ENCODE peak calls at places on chromosomes 11 and 22, in nine cellular contexts. One of them, this sample, is unnamed.
A peak's percentile ranks its signal among the peaks of the same experiment; 100 is the strongest.

GRCh38 chr11:26134481-26135355 is 197.2 kb upstream of the ANO3 start:
- DNase-seq in AML-193: no peak
- DNase-seq in fibroblast of pulmonary artery: peak; percentile 31
- DNase-seq in immature natural killer cell: no peak
- DNase-seq in NCI-H748 treated with DMSO at 0.1 percent for 48 hours: no peak
- DNase-seq in ovary: no peak
- DNase-seq in iris pigment epithelial cell: peak; percentile 25
- DNase-seq in ELF-1: peak; percentile 1
- DNase-seq in AG04450: no peak
- DNase-seq in this sample: no peak

GRCh38 chr11:57294225-57295131 is 30.3 kb downstream of the TNKS1BP1 start:
- DNase-seq in AML-193: no peak
- DNase-seq in fibroblast of pulmonary artery: peak; percentile 58
- DNase-seq in immature natural killer cell: no peak
- DNase-seq in NCI-H748 treated with DMSO at 0.1 percent for 48 hours: no peak
- DNase-seq in ovary: no peak
- DNase-seq in iris pigment epithelial cell: no peak
- DNase-seq in ELF-1: no peak
- DNase-seq in AG04450: no peak
- DNase-seq in this sample: no peak

GRCh38 chr11:62556102-62556871 is 9.7 kb upstream of the AHNAK start:
- DNase-seq in AML-193: peak; percentile 96
- DNase-seq in fibroblast of pulmonary artery: peak; percentile 94
- DNase-seq in immature natural killer cell: peak; percentile 88
- DNase-seq in NCI-H748 treated with DMSO at 0.1 percent for 48 hours: no peak
- DNase-seq in ovary: peak; percentile 88
- DNase-seq in iris pigment epithelial cell: peak; percentile 85
- DNase-seq in ELF-1: peak; percentile 86
- DNase-seq in AG04450: peak; percentile 86
- DNase-seq in this sample: peak; percentile 94

GRCh38 chr11:117171648-117172051 is 6.9 kb upstream of the SIDT2 start:
- DNase-seq in AML-193: no peak
- DNase-seq in fibroblast of pulmonary artery: peak; percentile 44
- DNase-seq in immature natural killer cell: no peak
- DNase-seq in NCI-H748 treated with DMSO at 0.1 percent for 48 hours: no peak
- DNase-seq in ovary: no peak
- DNase-seq in iris pigment epithelial cell: peak; percentile 69
- DNase-seq in ELF-1: peak; percentile 55
- DNase-seq in AG04450: no peak
- DNase-seq in this sample: no peak

GRCh38 chr22:45645526-45646414 is 25.9 kb upstream of the ATXN10 start:
- DNase-seq in AML-193: peak; percentile 31
- DNase-seq in fibroblast of pulmonary artery: peak; percentile 54
- DNase-seq in immature natural killer cell: peak; percentile 73
- DNase-seq in NCI-H748 treated with DMSO at 0.1 percent for 48 hours: peak; percentile 49
- DNase-seq in ovary: peak; percentile 71
- DNase-seq in iris pigment epithelial cell: peak; percentile 48
- DNase-seq in ELF-1: peak; percentile 86
- DNase-seq in AG04450: no peak
- DNase-seq in this sample: peak; percentile 62

GRCh38 chr11:131108780-131109179 is 192.5 kb upstream of the SNX19 start:
- DNase-seq in AML-193: no peak
- DNase-seq in fibroblast of pulmonary artery: peak; percentile 3
- DNase-seq in immature natural killer cell: no peak
- DNase-seq in NCI-H748 treated with DMSO at 0.1 percent for 48 hours: no peak
- DNase-seq in ovary: no peak
- DNase-seq in iris pigment epithelial cell: no peak
- DNase-seq in ELF-1: no peak
- DNase-seq in AG04450: peak; percentile 10
- DNase-seq in this sample: no peak

GRCh38 chr11:67299471-67300191 is 3.7 kb upstream of the SSH3 start:
- DNase-seq in AML-193: no peak
- DNase-seq in fibroblast of pulmonary artery: no peak
- DNase-seq in immature natural killer cell: no peak
- DNase-seq in NCI-H748 treated with DMSO at 0.1 percent for 48 hours: no peak
- DNase-seq in ovary: no peak
- DNase-seq in iris pigment epithelial cell: no peak
- DNase-seq in ELF-1: no peak
- DNase-seq in AG04450: no peak
- DNase-seq in this sample: no peak

GRCh38 chr11:7589861-7590260 is 76.1 kb downstream of the PPFIBP2 start:
- DNase-seq in AML-193: no peak
- DNase-seq in fibroblast of pulmonary artery: no peak
- DNase-seq in immature natural killer cell: no peak
- DNase-seq in NCI-H748 treated with DMSO at 0.1 percent for 48 hours: no peak
- DNase-seq in ovary: no peak
- DNase-seq in iris pigment epithelial cell: no peak
- DNase-seq in ELF-1: no peak
- DNase-seq in AG04450: no peak
- DNase-seq in this sample: no peak

GRCh38 chr11:16986434-16987204 is 27.6 kb downstream of the PLEKHA7 start:
- DNase-seq in AML-193: no peak
- DNase-seq in fibroblast of pulmonary artery: no peak
- DNase-seq in immature natural killer cell: peak; percentile 69
- DNase-seq in NCI-H748 treated with DMSO at 0.1 percent for 48 hours: no peak
- DNase-seq in ovary: peak; percentile 31
- DNase-seq in iris pigment epithelial cell: no peak
- DNase-seq in ELF-1: peak; percentile 37
- DNase-seq in AG04450: no peak
- DNase-seq in this sample: no peak

GRCh38 chr11:40797981-40798380 is 661.5 kb downstream of the LRRC4C start:
- DNase-seq in AML-193: no peak
- DNase-seq in fibroblast of pulmonary artery: no peak
- DNase-seq in immature natural killer cell: no peak
- DNase-seq in NCI-H748 treated with DMSO at 0.1 percent for 48 hours: no peak
- DNase-seq in ovary: no peak
- DNase-seq in iris pigment epithelial cell: peak; percentile 16
- DNase-seq in ELF-1: no peak
- DNase-seq in AG04450: no peak
- DNase-seq in this sample: no peak

GRCh38 chr11:9825315-9825714 is 161.4 kb downstream of the SWAP70 start:
- DNase-seq in AML-193: no peak
- DNase-seq in fibroblast of pulmonary artery: peak; percentile 10
- DNase-seq in immature natural killer cell: no peak
- DNase-seq in NCI-H748 treated with DMSO at 0.1 percent for 48 hours: no peak
- DNase-seq in ovary: no peak
- DNase-seq in iris pigment epithelial cell: peak; percentile 82
- DNase-seq in ELF-1: no peak
- DNase-seq in AG04450: no peak
- DNase-seq in this sample: no peak

GRCh38 chr11:115488945-115489344 is 15.3 kb downstream of the CADM1 start:
- DNase-seq in AML-193: no peak
- DNase-seq in fibroblast of pulmonary artery: no peak
- DNase-seq in immature natural killer cell: no peak
- DNase-seq in NCI-H748 treated with DMSO at 0.1 percent for 48 hours: no peak
- DNase-seq in ovary: no peak
- DNase-seq in iris pigment epithelial cell: peak; percentile 76
- DNase-seq in ELF-1: no peak
- DNase-seq in AG04450: peak; percentile 59
- DNase-seq in this sample: no peak

GRCh38 chr11:103035656-103036434 is 56.1 kb downstream of the DCUN1D5 start:
- DNase-seq in AML-193: peak; percentile 95
- DNase-seq in fibroblast of pulmonary artery: peak; percentile 89
- DNase-seq in immature natural killer cell: peak; percentile 69
- DNase-seq in NCI-H748 treated with DMSO at 0.1 percent for 48 hours: peak; percentile 38
- DNase-seq in ovary: no peak
- DNase-seq in iris pigment epithelial cell: peak; percentile 90
- DNase-seq in ELF-1: peak; percentile 3
- DNase-seq in AG04450: peak; percentile 34
- DNase-seq in this sample: peak; percentile 25

GRCh38 chr11:72745925-72746550 is 6.2 kb downstream of the ARAP1 start:
- DNase-seq in AML-193: no peak
- DNase-seq in fibroblast of pulmonary artery: no peak
- DNase-seq in immature natural killer cell: no peak
- DNase-seq in NCI-H748 treated with DMSO at 0.1 percent for 48 hours: no peak
- DNase-seq in ovary: no peak
- DNase-seq in iris pigment epithelial cell: no peak
- DNase-seq in ELF-1: no peak
- DNase-seq in AG04450: no peak
- DNase-seq in this sample: no peak

GRCh38 chr22:35292786-35293185 is 6.9 kb upstream of the TOM1 start:
- DNase-seq in AML-193: no peak
- DNase-seq in fibroblast of pulmonary artery: no peak
- DNase-seq in immature natural killer cell: no peak
- DNase-seq in NCI-H748 treated with DMSO at 0.1 percent for 48 hours: no peak
- DNase-seq in ovary: no peak
- DNase-seq in iris pigment epithelial cell: no peak
- DNase-seq in ELF-1: no peak
- DNase-seq in AG04450: no peak
- DNase-seq in this sample: no peak

GRCh38 chr11:132999519-132999918 is 532.8 kb downstream of the OPCML start:
- DNase-seq in AML-193: no peak
- DNase-seq in fibroblast of pulmonary artery: no peak
- DNase-seq in immature natural killer cell: no peak
- DNase-seq in NCI-H748 treated with DMSO at 0.1 percent for 48 hours: no peak
- DNase-seq in ovary: no peak
- DNase-seq in iris pigment epithelial cell: no peak
- DNase-seq in ELF-1: peak; percentile 59
- DNase-seq in AG04450: no peak
- DNase-seq in this sample: no peak

GRCh38 chr22:30776476-30776875 is 81.8 kb downstream of the OSBP2 start:
- DNase-seq in AML-193: no peak
- DNase-seq in fibroblast of pulmonary artery: no peak
- DNase-seq in immature natural killer cell: no peak
- DNase-seq in NCI-H748 treated with DMSO at 0.1 percent for 48 hours: no peak
- DNase-seq in ovary: no peak
- DNase-seq in iris pigment epithelial cell: no peak
- DNase-seq in ELF-1: no peak
- DNase-seq in AG04450: no peak
- DNase-seq in this sample: no peak

GRCh38 chr11:109526061-109526460 is 104.1 kb downstream of the C11orf87 start:
- DNase-seq in AML-193: no peak
- DNase-seq in fibroblast of pulmonary artery: no peak
- DNase-seq in immature natural killer cell: no peak
- DNase-seq in NCI-H748 treated with DMSO at 0.1 percent for 48 hours: no peak
- DNase-seq in ovary: no peak
- DNase-seq in iris pigment epithelial cell: no peak
- DNase-seq in ELF-1: no peak
- DNase-seq in AG04450: no peak
- DNase-seq in this sample: no peak

GRCh38 chr11:121329786-121330395 is 37.3 kb downstream of the SC5D start:
- DNase-seq in AML-193: no peak
- DNase-seq in fibroblast of pulmonary artery: no peak
- DNase-seq in immature natural killer cell: no peak
- DNase-seq in NCI-H748 treated with DMSO at 0.1 percent for 48 hours: no peak
- DNase-seq in ovary: no peak
- DNase-seq in iris pigment epithelial cell: no peak
- DNase-seq in ELF-1: no peak
- DNase-seq in AG04450: no peak
- DNase-seq in this sample: no peak